ENCODE peak calls at places on chromosomes 12 and 14, in six cellular contexts. X is esophagus muscularis mucosa; B is activated CD8-positive, alpha-beta T cell treated with anti-CD3 and anti-CD28 coated beads for 36 hours; Y is esophagus squamous epithelium; C is fibroblast of pulmonary artery; T is Calu3. I is an unnamed sample.
A peak's percentile ranks its signal among the peaks of the same experiment; 100 is the strongest.

GRCh38 chr12:6535960-6536847 is 1.9 kb downstream of the GAPDH start:
- DNase-seq in X (no peak), B (no peak), Y (no peak), C (no peak), T (no peak), I (no peak)

GRCh38 chr14:42428996-42429395 is 822.3 kb downstream of the LRFN5 start:
- DNase-seq in X (no peak), B (peak; percentile 2), Y (no peak), C (no peak), T (no peak), I (no peak)

GRCh38 chr14:20680843-20681347 is 3.5 kb upstream of the RNASE4 start:
- DNase-seq in X (no peak), B (peak; percentile 66), Y (peak; percentile 18), C (no peak), T (peak; percentile 49), I (no peak)

GRCh38 chr12:24360907-24361306 is 411.4 kb upstream of the SOX5 start:
- DNase-seq in X (no peak), B (no peak), Y (no peak), C (peak; percentile 4), T (peak; percentile 19), I (no peak)

GRCh38 chr14:26281280-26281998 is 316.4 kb downstream of the NOVA1 start:
- DNase-seq in X (no peak), B (no peak), Y (no peak), C (peak; percentile 93), T (no peak), I (no peak)

GRCh38 chr12:12214201-12214600 is 52.6 kb downstream of the LRP6 start:
- DNase-seq in X (no peak), B (no peak), Y (no peak), C (no peak), T (no peak), I (no peak)

GRCh38 chr14:65958664-65959562 is 527.3 kb upstream of the CCDC196 start:
- DNase-seq in X (no peak), B (no peak), Y (no peak), C (peak; percentile 56), T (no peak), I (no peak)

GRCh38 chr12:124466200-124467128 is 100.9 kb downstream of the NCOR2 start:
- DNase-seq in X (no peak), B (peak; percentile 94), Y (peak; percentile 32), C (peak; percentile 93), T (no peak), I (peak; percentile 89)

GRCh38 chr14:103108749-103109207 is 14.3 kb downstream of the EXOC3L4 start:
- DNase-seq in X (no peak), B (peak; percentile 72), Y (no peak), C (no peak), T (no peak), I (no peak)

GRCh38 chr14:68977741-68978549 is 1.2 kb downstream of the ACTN1 start:
- DNase-seq in X (peak; percentile 96), B (peak; percentile 84), Y (no peak), C (peak; percentile 86), T (peak; percentile 83), I (peak; percentile 90)
- TF ChIP-seq CTCF in X (peak; percentile 19), B (no peak), Y (no peak), C (peak; percentile 1), T (no peak), I (no peak)

DNA sequence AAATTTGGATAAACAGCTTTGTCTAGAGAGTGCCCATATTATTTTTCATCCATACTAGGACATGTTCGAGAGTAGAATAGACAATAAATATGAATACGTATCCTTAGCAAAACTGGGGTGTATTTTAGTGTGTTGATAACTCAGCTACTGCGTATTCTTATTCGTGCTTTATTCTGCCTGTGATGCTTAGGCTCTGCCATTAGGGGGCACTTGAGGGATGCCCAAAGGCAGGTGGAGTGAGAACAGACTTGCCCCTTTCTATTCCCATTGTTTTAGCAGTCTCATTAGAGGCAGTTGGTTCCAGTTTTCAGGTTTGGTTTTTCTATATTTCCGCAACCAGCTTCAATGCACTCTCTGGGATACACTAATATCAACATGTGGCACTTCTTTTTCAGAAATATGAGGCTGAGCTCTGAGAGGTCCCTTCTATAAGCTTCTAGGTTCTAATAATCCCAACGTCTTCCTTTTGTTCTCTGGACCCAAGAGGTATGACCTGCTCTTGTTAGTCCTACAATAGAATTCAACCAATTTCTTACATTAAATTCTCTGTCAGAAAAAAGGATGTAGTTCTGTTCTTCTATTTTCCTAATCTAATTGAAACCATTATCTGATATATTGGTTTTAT is 985.7 kb upstream of the FBXO33 start:
- DNase-seq in X (no peak), B (peak; percentile 29), Y (no peak), C (peak; percentile 4), T (no peak), I (no peak)
- TF ChIP-seq CTCF in X (no peak), B (peak; percentile 70), Y (no peak), C (peak; percentile 45), T (no peak), I (peak; percentile 73)

DNA sequence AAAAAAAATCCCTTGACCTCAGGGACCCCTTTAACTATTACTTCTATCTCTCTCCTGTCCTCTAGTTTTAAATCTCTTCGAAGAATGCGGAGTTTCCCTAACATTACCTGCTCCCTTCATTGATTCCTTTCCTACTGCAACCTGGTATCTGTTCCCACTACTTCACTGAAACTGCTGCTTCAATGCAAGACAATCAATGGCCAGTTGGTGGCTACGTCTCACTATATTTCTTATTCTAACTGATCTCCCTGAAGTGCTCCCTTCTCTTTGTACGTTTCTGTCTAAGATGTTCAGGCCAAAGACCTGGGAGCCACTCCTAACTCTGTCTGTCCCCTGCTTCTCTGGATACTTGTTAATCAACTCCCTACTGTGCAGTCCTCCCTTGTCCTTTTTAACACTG is 10.3 kb upstream of the KCNA1 start:
- DNase-seq in X (no peak), B (no peak), Y (no peak), C (no peak), T (no peak), I (no peak)
- TF ChIP-seq CTCF in X (no peak), B (no peak), Y (no peak), C (no peak), T (no peak), I (peak; percentile 30)

GRCh38 chr14:76948213-76948947 is 80.1 kb downstream of the IRF2BPL start:
- DNase-seq in X (no peak), B (no peak), Y (no peak), C (no peak), T (peak; percentile 30), I (no peak)

GRCh38 chr14:76946753-76947077 is 81.8 kb downstream of the IRF2BPL start:
- DNase-seq in X (no peak), B (no peak), Y (no peak), C (no peak), T (no peak), I (no peak)

GRCh38 chr14:76947838-76948184 is 80.7 kb downstream of the IRF2BPL start:
- DNase-seq in X (no peak), B (no peak), Y (no peak), C (no peak), T (no peak), I (no peak)

GRCh38 chr14:76948976-76949375 is 79.5 kb downstream of the IRF2BPL start:
- DNase-seq in X (no peak), B (no peak), Y (no peak), C (no peak), T (no peak), I (no peak)

GRCh38 chr14:76947078-76947837 is 81.2 kb downstream of the IRF2BPL start:
- DNase-seq in X (peak; percentile 96), B (peak; percentile 92), Y (peak; percentile 46), C (peak; percentile 95), T (peak; percentile 93), I (peak; percentile 92)
- TF ChIP-seq CTCF in X (peak; percentile 56), B (peak; percentile 45), Y (peak; percentile 51), C (peak; percentile 40), T (peak; percentile 37), I (peak; percentile 56)

GRCh38 chr14:95533822-95534221 is 1.0 kb upstream of the GLRX5 start:
- DNase-seq in X (no peak), B (no peak), Y (no peak), C (no peak), T (no peak), I (peak; percentile 74)

GRCh38 chr14:95536036-95536577 is 1.3 kb downstream of the GLRX5 start:
- DNase-seq in X (no peak), B (no peak), Y (no peak), C (no peak), T (no peak), I (no peak)

GRCh38 chr14:95533391-95533821 is 1.4 kb upstream of the GLRX5 start:
- DNase-seq in X (no peak), B (peak; percentile 59), Y (no peak), C (peak; percentile 59), T (no peak), I (no peak)

GRCh38 chr14:95535226-95536021 is 574 bp downstream of the GLRX5 start:
- DNase-seq in X (no peak), B (no peak), Y (no peak), C (no peak), T (no peak), I (no peak)

DNA sequence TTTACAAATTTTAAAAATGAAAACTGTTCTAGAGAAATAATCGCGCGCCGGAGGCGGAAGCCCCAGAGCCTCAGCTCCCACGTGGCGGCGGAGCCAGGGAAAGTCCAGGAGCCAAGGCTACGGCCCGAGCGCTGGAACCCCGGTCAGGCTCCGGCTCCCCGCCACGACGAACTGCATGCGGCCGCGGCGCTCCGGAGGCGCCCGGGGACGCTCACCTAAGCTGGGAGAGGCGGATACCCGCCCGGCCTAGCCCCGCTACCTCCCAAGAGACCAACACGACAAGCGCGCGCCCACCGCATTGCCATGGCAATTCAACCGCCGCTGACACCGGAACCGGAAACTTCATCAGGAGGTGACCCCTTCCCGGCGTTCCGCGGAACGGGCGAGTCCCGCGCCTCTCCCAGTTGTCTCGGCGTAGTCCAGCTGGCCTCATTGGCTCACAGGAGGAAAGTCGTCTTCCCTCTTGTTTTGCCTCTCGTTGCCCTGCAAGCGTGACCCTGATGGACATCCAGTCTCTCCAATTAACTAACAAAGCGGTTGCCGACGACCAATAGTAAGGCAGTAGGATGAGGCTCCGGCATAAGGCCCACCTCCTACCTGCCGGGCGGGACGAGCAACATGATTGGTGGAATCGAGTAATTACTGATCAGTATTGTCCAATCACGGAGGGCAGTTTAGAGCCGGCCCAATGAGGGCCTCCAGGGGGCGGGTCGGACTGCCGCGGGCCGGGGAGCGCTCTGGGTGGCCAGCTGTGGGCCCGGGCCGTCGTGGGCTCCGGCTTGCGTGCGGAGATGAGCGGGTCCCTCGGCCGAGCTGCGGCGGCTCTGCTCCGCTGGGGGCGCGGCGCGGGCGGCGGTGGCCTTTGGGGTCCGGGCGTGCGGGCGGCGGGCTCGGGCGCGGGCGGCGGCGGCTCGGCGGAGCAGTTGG is at the start of gene GLRX5:
- DNase-seq in X (peak; percentile 100), B (peak; percentile 99), Y (peak; percentile 96), C (peak; percentile 100), T (peak; percentile 97), I (peak; percentile 99)
- TF ChIP-seq CTCF in X (no peak), B (no peak), Y (no peak), C (no peak), T (no peak), I (no peak)